ENCODE peak calls at places on chromosomes 3 and 15, in ten cellular contexts. Y is Panc1; T is hippocampal formation; M is NCI-H1694 treated with DMSO at 0.1 percent for 48 hours; B is activated T-helper 2 cell treated with anti-CD3 and anti-CD28 coated beads, Interferon-gamma antibody, Interleukin-2, Interleukin-4, amounts not matched to agents 10 μg/mL and 5 μg/mL and 100 μg/mL, durations not matched to agents 14 hours and 24 hours and 36 hours; V is GM19239; K is T-helper 9 cell; Z is colonic mucosa; S is effector memory CD8-positive, alpha-beta T cell; D is mesendoderm. L is an unnamed sample.

GRCh38 chr3:72655758-72656157 is 192.5 kb downstream of the SHQ1 start:
- DNase-seq in Y (no peak), K (no peak), Z (no peak), S (no peak), T (no peak), V (no peak), D (peak), B (no peak), M (no peak), L (no peak)

GRCh38 chr3:27590437-27591320 is 106.5 kb upstream of the SLC4A7 start:
- DNase-seq in V (no peak), S (no peak), D (no peak), K (no peak), B (no peak), T (no peak), M (no peak), Y (no peak), Z (no peak), L (no peak)

GRCh38 chr15:52466134-52466701 is 62.5 kb downstream of the MYO5A start:
- DNase-seq in M (no peak), K (no peak), B (peak), T (peak), Y (no peak), D (peak), Z (peak), S (peak), V (peak), L (peak)

GRCh38 chr15:79815468-79815867 is 81.3 kb downstream of the MTHFS start:
- DNase-seq in Z (no peak), M (peak), S (no peak), Y (no peak), D (no peak), V (no peak), K (no peak), T (no peak), B (no peak), L (no peak)

GRCh38 chr3:195774917-195775316 is 36.8 kb downstream of the MUC4 start:
- DNase-seq in T (no peak), K (no peak), M (peak), Z (peak), D (peak), Y (peak), B (no peak), S (no peak), V (no peak), L (no peak)

GRCh38 chr15:41965441-41966413 is 6.6 kb downstream of the EHD4 start:
- DNase-seq in D (peak), K (no peak), V (no peak), Z (no peak), T (no peak), B (no peak), M (no peak), Y (no peak), S (no peak), L (no peak)

GRCh38 chr3:94083261-94083660 is 20.4 kb downstream of the NSUN3 start:
- DNase-seq in M (no peak), S (no peak), V (no peak), D (no peak), Y (no peak), Z (no peak), T (no peak), B (no peak), K (no peak), L (no peak)

GRCh38 chr3:41188291-41188690 is 11.0 kb upstream of the CTNNB1 start:
- DNase-seq in K (no peak), S (no peak), T (no peak), D (no peak), Z (no peak), B (peak), Y (no peak), V (no peak), M (no peak), L (no peak)

GRCh38 chr3:32780735-32781210 is 37.0 kb upstream of the TRIM71 start:
- DNase-seq in K (no peak), S (no peak), B (no peak), M (no peak), D (peak), Y (no peak), T (no peak), V (no peak), Z (peak), L (no peak)

GRCh38 chr3:197525706-197526105 is 30.1 kb downstream of the BDH1 start:
- DNase-seq in D (peak), B (no peak), S (no peak), Y (no peak), M (no peak), K (no peak), Z (no peak), V (no peak), T (no peak), L (no peak)

GRCh38 chr3:128078875-128079274 is 26.6 kb downstream of the SEC61A1 start:
- DNase-seq in Z (no peak), B (no peak), D (no peak), Y (no peak), M (no peak), K (no peak), S (no peak), V (no peak), T (no peak), L (no peak)

GRCh38 chr3:133712017-133712416 is 34.2 kb upstream of the TF start:
- DNase-seq in Z (no peak), T (peak), V (no peak), K (no peak), Y (no peak), D (no peak), M (no peak), B (no peak), S (no peak), L (no peak)

L was measured in activated T-helper 1 cell treated with Interleukin-2 at 50 U/mL for 16 hours.